ENCODE peak calls at places on chromosomes 5 and 9, in four cellular contexts. K, A, P and L are unnamed samples.

GRCh38 chr5:157799578-157799977 is 56.1 kb downstream of the LSM11 start:
- DNase-seq in K (no peak), A (no peak), P (no peak), L (no peak)

GRCh38 chr5:32973646-32974045 is 262.5 kb downstream of the NPR3 start:
- DNase-seq in K (no peak), A (no peak), P (no peak), L (no peak)

GRCh38 chr9:135476561-135476960 is 3.0 kb upstream of the PPP1R26 start:
- DNase-seq in K (no peak), A (no peak), P (no peak), L (no peak)

GRCh38 chr9:80650964-80651555 is 1038.3 kb downstream of the TLE1 start:
- DNase-seq in K (peak), A (no peak), P (no peak), L (no peak)

GRCh38 chr5:168851902-168852321 is 272.7 kb upstream of the PANK3 start:
- DNase-seq in K (no peak), A (no peak), P (no peak), L (peak)

GRCh38 chr9:81646337-81646736 is 43.0 kb downstream of the TLE1 start:
- DNase-seq in K (no peak), A (no peak), P (no peak), L (no peak)

GRCh38 chr9:127336708-127337352 is 60.1 kb upstream of the SLC2A8 start:
- DNase-seq in K (peak), A (peak), P (peak), L (peak)

GRCh38 chr9:99103909-99104458 is 929 bp upstream of the TGFBR1 start:
- DNase-seq in K (peak), A (no peak), P (no peak), L (peak)

GRCh38 chr5:71996789-71997188 is 110.5 kb upstream of the MAP1B start:
- DNase-seq in K (no peak), A (no peak), P (no peak), L (no peak)

GRCh38 chr5:1639757-1640156 is 116.0 kb upstream of the LPCAT1 start:
- DNase-seq in K (no peak), A (no peak), P (no peak), L (no peak)

GRCh38 chr9:20212806-20213205 is 409.5 kb downstream of the MLLT3 start:
- DNase-seq in K (no peak), A (no peak), P (no peak), L (no peak)

GRCh38 chr9:89177401-89178161 is 1.0 kb downstream of the SHC3 start:
- DNase-seq in K (peak), A (no peak), P (peak), L (no peak)

GRCh38 chr5:63916786-63917185 is 45.5 kb downstream of the HTR1A start:
- DNase-seq in K (no peak), A (no peak), P (no peak), L (no peak)

GRCh38 chr5:36305571-36306326 is 4.0 kb upstream of the RANBP3L start:
- DNase-seq in K (peak), A (no peak), P (peak), L (no peak)

GRCh38 chr5:71884926-71885325 is 165.9 kb downstream of the CARTPT start:
- DNase-seq in K (no peak), A (no peak), P (no peak), L (no peak)

GRCh38 chr5:150107909-150108447 is 21.6 kb upstream of the CSF1R start:
- DNase-seq in K (peak), A (no peak), P (no peak), L (no peak)

GRCh38 chr9:65426231-65426630 is 141.2 kb upstream of the FOXD4L5 start:
- DNase-seq in K (no peak), A (no peak), P (no peak), L (no peak)

GRCh38 chr5:143878430-143878829 is 66.5 kb downstream of the HMHB1 start:
- DNase-seq in K (no peak), A (no peak), P (no peak), L (no peak)

GRCh38 chr9:127976498-127976897 is 4.3 kb downstream of the EEIG1 start:
- DNase-seq in K (no peak), A (no peak), P (no peak), L (no peak)